ENCODE peak calls at places on chromosomes 1 and 21, in ten cellular contexts. One of them, this sample, is unnamed.

GRCh38 chr21:36589352-36589971 is 109.5 kb upstream of the SIM2 start:
- DNase-seq in mammary epithelial cell: no peak
- DNase-seq in colonic mucosa: peak; percentile 39
- DNase-seq in Calu3: peak; percentile 49
- DNase-seq in prostate gland: no peak
- DNase-seq in IMR-90: peak; percentile 27
- DNase-seq in BJ: peak; percentile 1
- DNase-seq in ascending aorta: no peak
- DNase-seq in osteocyte: no peak
- DNase-seq in nephron progenitor cell: no peak
- DNase-seq in this sample: peak; percentile 61

GRCh38 chr1:22831729-22832413 is 121.2 kb downstream of the EPHB2 start:
- DNase-seq in mammary epithelial cell: peak; percentile 98
- DNase-seq in colonic mucosa: peak; percentile 63
- DNase-seq in Calu3: peak; percentile 83
- DNase-seq in prostate gland: no peak
- DNase-seq in IMR-90: peak; percentile 93
- DNase-seq in BJ: peak; percentile 66
- DNase-seq in ascending aorta: no peak
- DNase-seq in osteocyte: no peak
- DNase-seq in nephron progenitor cell: no peak
- DNase-seq in this sample: peak; percentile 95

GRCh38 chr1:93042134-93042821 is 36.8 kb upstream of the MTF2 start:
- DNase-seq in mammary epithelial cell: no peak
- DNase-seq in colonic mucosa: peak; percentile 45
- DNase-seq in Calu3: no peak
- DNase-seq in prostate gland: no peak
- DNase-seq in IMR-90: no peak
- DNase-seq in BJ: no peak
- DNase-seq in ascending aorta: no peak
- DNase-seq in osteocyte: no peak
- DNase-seq in nephron progenitor cell: no peak
- DNase-seq in this sample: no peak

GRCh38 chr1:33219886-33220661 is 36.2 kb upstream of the ZNF362 start:
- DNase-seq in mammary epithelial cell: peak; percentile 86
- DNase-seq in colonic mucosa: no peak
- DNase-seq in Calu3: peak; percentile 80
- DNase-seq in prostate gland: peak; percentile 15
- DNase-seq in IMR-90: peak; percentile 45
- DNase-seq in BJ: no peak
- DNase-seq in ascending aorta: no peak
- DNase-seq in osteocyte: no peak
- DNase-seq in nephron progenitor cell: no peak
- DNase-seq in this sample: peak; percentile 84

GRCh38 chr1:171139890-171140289 is 45.2 kb upstream of the FMO2 start:
- DNase-seq in mammary epithelial cell: no peak
- DNase-seq in colonic mucosa: no peak
- DNase-seq in Calu3: no peak
- DNase-seq in prostate gland: no peak
- DNase-seq in IMR-90: no peak
- DNase-seq in BJ: no peak
- DNase-seq in ascending aorta: no peak
- DNase-seq in osteocyte: no peak
- DNase-seq in nephron progenitor cell: no peak
- DNase-seq in this sample: peak; percentile 23

GRCh38 chr1:23194119-23194984 is 22.9 kb downstream of the HTR1D start:
- DNase-seq in mammary epithelial cell: peak; percentile 89
- DNase-seq in colonic mucosa: no peak
- DNase-seq in Calu3: no peak
- DNase-seq in prostate gland: no peak
- DNase-seq in IMR-90: peak; percentile 95
- DNase-seq in BJ: peak; percentile 84
- DNase-seq in ascending aorta: no peak
- DNase-seq in osteocyte: no peak
- DNase-seq in nephron progenitor cell: no peak
- DNase-seq in this sample: peak; percentile 66

GRCh38 chr1:37954316-37954971 is 7.6 kb upstream of the INPP5B start:
- DNase-seq in mammary epithelial cell: no peak
- DNase-seq in colonic mucosa: no peak
- DNase-seq in Calu3: no peak
- DNase-seq in prostate gland: no peak
- DNase-seq in IMR-90: no peak
- DNase-seq in BJ: no peak
- DNase-seq in ascending aorta: no peak
- DNase-seq in osteocyte: no peak
- DNase-seq in nephron progenitor cell: peak; percentile 22
- DNase-seq in this sample: no peak

GRCh38 chr1:62882161-62882560 is 98.2 kb downstream of the ATG4C start:
- DNase-seq in mammary epithelial cell: peak; percentile 32
- DNase-seq in colonic mucosa: no peak
- DNase-seq in Calu3: no peak
- DNase-seq in prostate gland: no peak
- DNase-seq in IMR-90: no peak
- DNase-seq in BJ: no peak
- DNase-seq in ascending aorta: no peak
- DNase-seq in osteocyte: no peak
- DNase-seq in nephron progenitor cell: no peak
- DNase-seq in this sample: no peak

GRCh38 chr21:24076179-24076578 is 1531.1 kb downstream of the MRPL39 start:
- DNase-seq in mammary epithelial cell: no peak
- DNase-seq in colonic mucosa: no peak
- DNase-seq in Calu3: no peak
- DNase-seq in prostate gland: no peak
- DNase-seq in IMR-90: peak; percentile 52
- DNase-seq in BJ: no peak
- DNase-seq in ascending aorta: no peak
- DNase-seq in osteocyte: no peak
- DNase-seq in nephron progenitor cell: no peak
- DNase-seq in this sample: peak; percentile 18

GRCh38 chr1:159421821-159422220 is 10.2 kb upstream of the OR10J4 start:
- DNase-seq in mammary epithelial cell: no peak
- DNase-seq in colonic mucosa: no peak
- DNase-seq in Calu3: no peak
- DNase-seq in prostate gland: no peak
- DNase-seq in IMR-90: no peak
- DNase-seq in BJ: no peak
- DNase-seq in ascending aorta: no peak
- DNase-seq in osteocyte: no peak
- DNase-seq in nephron progenitor cell: no peak
- DNase-seq in this sample: no peak
- TF ChIP-seq CTCF in mammary epithelial cell: peak; percentile 40
- TF ChIP-seq CTCF in colonic mucosa: no peak
- TF ChIP-seq CTCF in Calu3: peak; percentile 23
- TF ChIP-seq CTCF in prostate gland: no peak
- TF ChIP-seq CTCF in IMR-90: peak; percentile 4
- TF ChIP-seq CTCF in BJ: peak; percentile 8
- TF ChIP-seq CTCF in ascending aorta: no peak
- TF ChIP-seq CTCF in osteocyte: no peak
- TF ChIP-seq CTCF in nephron progenitor cell: no peak
- TF ChIP-seq CTCF in this sample: peak; percentile 25

DNA sequence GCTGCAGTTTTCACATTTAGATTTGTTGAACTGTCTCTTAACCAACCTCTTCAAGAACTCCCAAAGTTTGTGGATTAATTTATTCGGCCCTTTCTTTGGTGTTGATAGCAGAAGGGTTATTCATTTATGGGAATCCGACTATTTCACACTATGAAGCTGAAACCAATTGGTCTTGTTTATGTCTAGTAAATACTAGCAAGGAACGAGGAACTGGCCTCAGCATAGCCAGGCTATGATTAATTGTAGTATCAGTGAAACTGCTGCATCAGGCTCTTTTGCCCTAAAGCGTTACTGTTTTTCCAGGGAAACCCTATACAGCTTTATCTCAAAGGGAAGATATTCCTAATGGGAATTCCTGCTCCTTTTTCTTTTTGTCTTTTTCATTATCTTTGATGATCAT is 35.1 kb downstream of the CLEC20A start:
- DNase-seq in mammary epithelial cell: peak; percentile 16
- DNase-seq in colonic mucosa: no peak
- DNase-seq in Calu3: no peak
- DNase-seq in prostate gland: no peak
- DNase-seq in IMR-90: no peak
- DNase-seq in BJ: no peak
- DNase-seq in ascending aorta: no peak
- DNase-seq in osteocyte: no peak
- DNase-seq in nephron progenitor cell: no peak
- DNase-seq in this sample: peak; percentile 29
- TF ChIP-seq CTCF in mammary epithelial cell: no peak
- TF ChIP-seq CTCF in colonic mucosa: no peak
- TF ChIP-seq CTCF in Calu3: no peak
- TF ChIP-seq CTCF in prostate gland: no peak
- TF ChIP-seq CTCF in IMR-90: no peak
- TF ChIP-seq CTCF in BJ: no peak
- TF ChIP-seq CTCF in ascending aorta: no peak
- TF ChIP-seq CTCF in osteocyte: no peak
- TF ChIP-seq CTCF in nephron progenitor cell: no peak
- TF ChIP-seq CTCF in this sample: no peak

GRCh38 chr1:222792744-222793143 is 22.1 kb upstream of the DISP1 start:
- DNase-seq in mammary epithelial cell: no peak
- DNase-seq in colonic mucosa: no peak
- DNase-seq in Calu3: no peak
- DNase-seq in prostate gland: no peak
- DNase-seq in IMR-90: peak; percentile 38
- DNase-seq in BJ: no peak
- DNase-seq in ascending aorta: no peak
- DNase-seq in osteocyte: no peak
- DNase-seq in nephron progenitor cell: no peak
- DNase-seq in this sample: peak; percentile 56

GRCh38 chr1:222798111-222798510 is 16.7 kb upstream of the DISP1 start:
- DNase-seq in mammary epithelial cell: peak; percentile 56
- DNase-seq in colonic mucosa: no peak
- DNase-seq in Calu3: peak; percentile 58
- DNase-seq in prostate gland: no peak
- DNase-seq in IMR-90: peak; percentile 79
- DNase-seq in BJ: no peak
- DNase-seq in ascending aorta: no peak
- DNase-seq in osteocyte: no peak
- DNase-seq in nephron progenitor cell: no peak
- DNase-seq in this sample: peak; percentile 58

GRCh38 chr1:222791006-222791710 is 23.7 kb upstream of the DISP1 start:
- DNase-seq in mammary epithelial cell: no peak
- DNase-seq in colonic mucosa: no peak
- DNase-seq in Calu3: no peak
- DNase-seq in prostate gland: no peak
- DNase-seq in IMR-90: peak; percentile 55
- DNase-seq in BJ: no peak
- DNase-seq in ascending aorta: no peak
- DNase-seq in osteocyte: no peak
- DNase-seq in nephron progenitor cell: no peak
- DNase-seq in this sample: no peak

GRCh38 chr1:222798975-222799374 is 15.9 kb upstream of the DISP1 start:
- DNase-seq in mammary epithelial cell: no peak
- DNase-seq in colonic mucosa: no peak
- DNase-seq in Calu3: no peak
- DNase-seq in prostate gland: no peak
- DNase-seq in IMR-90: no peak
- DNase-seq in BJ: no peak
- DNase-seq in ascending aorta: no peak
- DNase-seq in osteocyte: no peak
- DNase-seq in nephron progenitor cell: no peak
- DNase-seq in this sample: no peak

DNA sequence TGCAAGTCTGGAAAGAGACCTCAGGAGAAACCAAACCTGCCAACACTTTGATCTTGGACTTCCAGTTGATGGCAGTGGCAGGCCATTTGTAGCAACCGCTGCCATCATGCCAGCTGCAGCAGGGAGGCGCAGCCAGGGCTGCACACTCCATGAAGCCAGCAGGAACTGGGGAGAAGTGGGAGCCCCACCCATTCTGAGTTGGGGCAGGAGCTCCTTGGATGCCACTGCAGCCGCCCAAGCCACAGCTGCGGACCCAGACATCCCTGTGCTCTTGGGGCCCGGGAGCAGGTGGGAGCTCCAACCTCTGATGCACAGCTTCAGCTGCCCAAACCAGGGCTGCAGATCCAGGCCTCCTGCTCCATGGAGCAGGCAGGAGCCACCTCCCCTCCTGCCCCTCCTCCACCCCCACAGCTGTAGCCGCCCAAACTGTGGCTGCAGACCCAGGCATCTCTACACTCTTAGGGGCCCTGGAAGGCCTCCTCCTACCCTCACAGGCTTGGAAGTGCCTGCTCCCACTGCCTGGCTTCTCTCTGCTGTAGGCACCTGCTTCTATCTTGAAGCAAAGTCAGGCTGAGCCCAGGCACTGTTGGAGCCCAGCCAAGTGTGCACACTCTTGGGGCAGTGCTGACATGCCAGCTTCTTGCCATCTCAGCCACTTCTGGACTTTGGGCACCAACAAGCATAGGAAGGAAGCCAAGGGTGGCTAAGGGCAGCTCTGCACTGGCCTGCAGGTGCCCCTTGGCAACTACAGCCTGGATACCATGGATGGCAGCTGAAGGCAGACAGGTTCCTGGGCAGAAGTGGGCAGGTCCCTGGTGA is 20.0 kb upstream of the DISP1 start:
- DNase-seq in mammary epithelial cell: no peak
- DNase-seq in colonic mucosa: no peak
- DNase-seq in Calu3: no peak
- DNase-seq in prostate gland: no peak
- DNase-seq in IMR-90: no peak
- DNase-seq in BJ: no peak
- DNase-seq in ascending aorta: no peak
- DNase-seq in osteocyte: no peak
- DNase-seq in nephron progenitor cell: no peak
- DNase-seq in this sample: no peak
- TF ChIP-seq CTCF in mammary epithelial cell: peak; percentile 43
- TF ChIP-seq CTCF in colonic mucosa: no peak
- TF ChIP-seq CTCF in Calu3: no peak
- TF ChIP-seq CTCF in prostate gland: no peak
- TF ChIP-seq CTCF in IMR-90: peak; percentile 28
- TF ChIP-seq CTCF in BJ: peak; percentile 15
- TF ChIP-seq CTCF in ascending aorta: no peak
- TF ChIP-seq CTCF in osteocyte: peak; percentile 27
- TF ChIP-seq CTCF in nephron progenitor cell: no peak
- TF ChIP-seq CTCF in this sample: peak; percentile 14

DNA sequence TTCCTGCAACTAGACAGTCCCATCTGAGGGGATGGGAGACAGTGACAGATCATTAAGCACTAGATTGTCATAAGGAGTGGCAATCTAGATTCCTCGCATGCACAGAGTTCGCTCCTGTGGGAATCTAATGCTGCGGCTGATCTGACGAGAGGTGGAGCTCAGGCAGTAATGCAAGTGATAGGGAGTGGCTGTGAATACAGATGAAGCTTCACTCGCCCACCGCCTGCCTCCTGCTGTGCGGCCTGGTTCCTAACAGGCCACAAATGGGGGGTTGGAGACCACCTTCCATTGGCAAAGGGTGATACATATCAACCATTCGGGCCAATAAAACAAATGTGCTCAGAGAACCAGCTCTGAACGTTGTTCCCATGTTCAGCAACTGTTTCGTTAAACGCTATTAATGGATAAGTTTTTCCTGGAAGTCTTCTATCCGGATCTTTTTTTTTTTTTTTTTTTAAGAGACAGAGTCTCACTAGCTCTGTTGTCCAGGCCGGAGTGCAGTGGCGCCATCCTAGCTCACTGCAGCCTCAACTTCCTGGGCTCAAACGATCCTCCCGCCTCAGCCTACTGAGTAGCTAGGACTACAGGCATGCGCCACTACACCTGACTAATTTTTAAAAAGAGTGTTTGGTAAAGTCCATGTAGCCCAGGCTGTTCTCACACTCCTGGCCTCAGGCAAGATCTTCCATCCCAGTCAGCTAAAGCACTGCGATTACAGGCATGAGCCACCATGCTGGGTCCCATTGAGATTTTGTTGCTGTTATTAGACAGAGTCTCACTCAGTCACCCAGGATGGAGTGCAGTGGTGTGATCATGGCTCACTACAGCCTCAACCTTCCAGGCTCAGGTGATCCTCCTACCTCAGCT is 8.7 kb upstream of the RSRP1 start:
- DNase-seq in mammary epithelial cell: no peak
- DNase-seq in colonic mucosa: no peak
- DNase-seq in Calu3: no peak
- DNase-seq in prostate gland: no peak
- DNase-seq in IMR-90: no peak
- DNase-seq in BJ: no peak
- DNase-seq in ascending aorta: no peak
- DNase-seq in osteocyte: no peak
- DNase-seq in nephron progenitor cell: no peak
- DNase-seq in this sample: no peak
- TF ChIP-seq CTCF in mammary epithelial cell: no peak
- TF ChIP-seq CTCF in colonic mucosa: no peak
- TF ChIP-seq CTCF in Calu3: no peak
- TF ChIP-seq CTCF in prostate gland: no peak
- TF ChIP-seq CTCF in IMR-90: no peak
- TF ChIP-seq CTCF in BJ: no peak
- TF ChIP-seq CTCF in ascending aorta: no peak
- TF ChIP-seq CTCF in osteocyte: no peak
- TF ChIP-seq CTCF in nephron progenitor cell: no peak
- TF ChIP-seq CTCF in this sample: no peak

This sample was measured in MCF 10A.